ENCODE peak calls at places on chromosome 19, in seven cellular contexts. E, S, J, L, G, N and I are unnamed samples.

GRCh38 chr19:41930926-41931592 is 2.8 kb upstream of the ERFL start:
- DNase-seq in E (no peak), J (no peak), S (no peak), G (no peak), N (no peak), L (no peak), I (no peak)

GRCh38 chr19:31231181-31231580 is 118.1 kb downstream of the TSHZ3 start:
- DNase-seq in L (no peak), G (no peak), S (no peak), N (no peak), J (no peak), E (no peak), I (no peak)

GRCh38 chr19:28632357-28633076 is 580.4 kb downstream of the UQCRFS1 start:
- DNase-seq in J (no peak), N (no peak), E (no peak), S (no peak), G (no peak), L (no peak), I (no peak)

GRCh38 chr19:28350037-28350436 is 862.9 kb downstream of the UQCRFS1 start:
- DNase-seq in G (no peak), L (no peak), E (no peak), N (no peak), J (no peak), S (no peak), I (no peak)

GRCh38 chr19:44553478-44554171 is 24.1 kb upstream of the CEACAM20 start:
- DNase-seq in E (peak), G (no peak), L (peak), S (no peak), J (no peak), N (peak), I (no peak)

GRCh38 chr19:41321600-41322270 is 11.8 kb downstream of the CCDC97 start:
- DNase-seq in J (no peak), L (peak), E (no peak), S (peak), G (no peak), N (peak), I (no peak)

GRCh38 chr19:47096721-47097120 is 16.9 kb downstream of the ZC3H4 start:
- DNase-seq in L (no peak), G (no peak), E (no peak), S (peak), J (no peak), N (no peak), I (no peak)

GRCh38 chr19:13623686-13624405 is 117.6 kb upstream of the CACNA1A start:
- DNase-seq in E (no peak), J (no peak), S (no peak), L (no peak), G (no peak), N (no peak), I (no peak)

GRCh38 chr19:29779921-29780320 is 31.9 kb upstream of the CCNE1 start:
- DNase-seq in E (no peak), N (no peak), L (no peak), G (no peak), S (no peak), J (no peak), I (no peak)

GRCh38 chr19:367963-368623 is 23.5 kb upstream of the MIER2 start:
- DNase-seq in L (no peak), S (no peak), N (no peak), G (no peak), E (no peak), J (no peak), I (no peak)

GRCh38 chr19:19816679-19817078 is 4.9 kb downstream of the ZNF506 start:
- DNase-seq in J (no peak), G (no peak), N (no peak), S (peak), E (no peak), L (no peak), I (no peak)

GRCh38 chr19:41694831-41695635 is 7.0 kb upstream of the CEACAM7 start:
- DNase-seq in E (no peak), N (no peak), G (no peak), L (no peak), S (no peak), J (no peak), I (no peak)

GRCh38 chr19:10744848-10745293 is 27.0 kb downstream of the DNM2 start:
- DNase-seq in E (no peak), L (no peak), N (no peak), G (no peak), J (no peak), S (no peak), I (no peak)

GRCh38 chr19:40800997-40801377 is 2.0 kb downstream of the EGLN2 start:
- DNase-seq in J (no peak), G (no peak), N (no peak), S (no peak), L (no peak), E (no peak), I (no peak)

GRCh38 chr19:17211547-17212446 is 3.4 kb upstream of the USE1 start:
- DNase-seq in L (no peak), N (no peak), J (no peak), E (no peak), S (no peak), G (no peak), I (no peak)

GRCh38 chr19:18571564-18572344 is at the start of gene UBA52:
- DNase-seq in S (peak), G (peak), L (peak), N (peak), E (peak), J (peak), I (peak)

GRCh38 chr19:6720369-6721112 is at the start of gene C3:
- DNase-seq in S (peak), G (no peak), N (peak), L (peak), E (no peak), J (no peak), I (no peak)

GRCh38 chr19:2982983-2983350 is 5.6 kb downstream of the TLE6 start:
- DNase-seq in L (peak), S (peak), J (peak), G (no peak), E (no peak), N (peak), I (no peak)

GRCh38 chr19:12783849-12784393 is 7.4 kb upstream of the JUNB start:
- DNase-seq in J (no peak), S (peak), L (no peak), E (no peak), G (no peak), N (no peak), I (peak)

GRCh38 chr19:55113570-55114039 is 3.8 kb downstream of the PPP1R12C start:
- DNase-seq in N (peak), L (peak), J (no peak), E (no peak), S (peak), G (no peak), I (no peak)

GRCh38 chr19:36051236-36051635 is 2.8 kb downstream of the THAP8 start:
- DNase-seq in E (no peak), L (peak), N (peak), S (no peak), J (no peak), G (no peak), I (no peak)

GRCh38 chr19:7605490-7606222 is 10.0 kb downstream of the CAMSAP3 start:
- DNase-seq in S (no peak), L (peak), J (no peak), G (no peak), N (peak), E (peak), I (no peak)

GRCh38 chr19:41959056-41960053 is at the start of gene RABAC1:
- DNase-seq in L (peak), G (peak), J (peak), S (peak), E (peak), N (peak), I (peak)

GRCh38 chr19:30360378-30361106 is 11.6 kb upstream of the ZNF536 start:
- DNase-seq in J (no peak), G (no peak), E (no peak), S (no peak), L (no peak), N (no peak), I (no peak)

GRCh38 chr19:46181386-46181774 is 33.3 kb downstream of the IGFL2 start:
- DNase-seq in E (no peak), G (no peak), S (no peak), N (peak), J (no peak), L (peak), I (no peak)

GRCh38 chr19:27746691-27747380 is 1466.1 kb downstream of the UQCRFS1 start:
- DNase-seq in E (peak), J (no peak), N (peak), G (peak), L (peak), S (peak), I (no peak)

GRCh38 chr19:49157445-49158224 is at the start of gene TRPM4:
- DNase-seq in N (peak), L (peak), J (peak), G (no peak), S (peak), E (peak), I (no peak)

GRCh38 chr19:50743537-50743936 is 20.4 kb downstream of the CLEC11A start:
- DNase-seq in G (no peak), N (no peak), L (no peak), E (no peak), J (no peak), S (no peak), I (no peak)

GRCh38 chr19:35461050-35461449 is 13.0 kb downstream of the FFAR2 start:
- DNase-seq in G (no peak), L (no peak), J (peak), S (no peak), E (no peak), N (no peak), I (no peak)